ENCODE peak calls at places on chromosomes 4 and X, in seven cellular contexts. Y is PC-3, R is hepatocyte, D is astrocyte, I is endothelial cell of umbilical vein, L is A673, Z is HCT116. J is an unnamed sample.

GRCh38 chr4:65367306-65367705 is 303.0 kb downstream of the EPHA5 start:
- DNase-seq in Y (peak; percentile 44), R (no peak), D (peak; percentile 32), I (no peak), L (no peak), Z (no peak), J (no peak)

GRCh38 chr4:165612936-165613335 is 234.1 kb downstream of the CPE start:
- DNase-seq in Y (no peak), R (no peak), D (no peak), I (no peak), L (peak; percentile 86), Z (no peak), J (no peak)

GRCh38 chr4:141668200-141668599 is 31.8 kb downstream of the IL15 start:
- DNase-seq in Y (peak; percentile 32), R (no peak), D (peak; percentile 46), I (no peak), L (no peak), Z (no peak), J (no peak)

GRCh38 chrX:96182366-96182765 is 502.3 kb upstream of the DIAPH2 start:
- DNase-seq in Y (peak; percentile 69), R (peak; percentile 48), D (no peak), I (peak; percentile 55), L (peak; percentile 70), Z (no peak), J (peak; percentile 8)

GRCh38 chr4:128639586-128640270 is 169.8 kb upstream of the JADE1 start:
- DNase-seq in Y (no peak), R (no peak), D (peak; percentile 35), I (no peak), L (no peak), Z (no peak), J (no peak)

GRCh38 chrX:48961585-48962091 is 4.2 kb upstream of the OTUD5 start:
- DNase-seq in Y (no peak), R (peak; percentile 63), D (no peak), I (peak; percentile 24), L (no peak), Z (no peak), J (no peak)

GRCh38 chr4:3317011-3317655 is 24.3 kb downstream of the RGS12 start:
- DNase-seq in Y (no peak), R (no peak), D (no peak), I (no peak), L (no peak), Z (no peak), J (no peak)

GRCh38 chr4:86184216-86184915 is 175.5 kb downstream of the MAPK10 start:
- DNase-seq in Y (no peak), R (no peak), D (peak; percentile 36), I (no peak), L (no peak), Z (no peak), J (no peak)

GRCh38 chr4:174828845-174829701 is at the start of gene GLRA3:
- DNase-seq in Y (peak; percentile 6), R (peak; percentile 84), D (peak; percentile 27), I (no peak), L (peak; percentile 69), Z (no peak), J (peak; percentile 17)

GRCh38 chr4:129821963-129822362 is 726.0 kb downstream of the C4orf33 start:
- DNase-seq in Y (no peak), R (no peak), D (no peak), I (peak; percentile 44), L (no peak), Z (no peak), J (no peak)

GRCh38 chr4:69713593-69713992 is 46.8 kb downstream of the SULT1B1 start:
- DNase-seq in Y (no peak), R (peak; percentile 18), D (no peak), I (no peak), L (no peak), Z (no peak), J (peak; percentile 52)

GRCh38 chrX:132266583-132267355 is 47.5 kb upstream of the RAP2C start:
- DNase-seq in Y (no peak), R (peak; percentile 22), D (peak; percentile 52), I (no peak), L (no peak), Z (no peak), J (peak; percentile 17)

GRCh38 chr4:42643685-42644084 is 13.2 kb downstream of the ATP8A1 start:
- DNase-seq in Y (no peak), R (no peak), D (no peak), I (no peak), L (no peak), Z (no peak), J (no peak)

GRCh38 chr4:48725414-48725813 is 54.7 kb downstream of the FRYL start:
- DNase-seq in Y (no peak), R (no peak), D (no peak), I (no peak), L (no peak), Z (no peak), J (no peak)

GRCh38 chr4:48718818-48719465 is 61.1 kb downstream of the FRYL start:
- DNase-seq in Y (no peak), R (no peak), D (no peak), I (no peak), L (no peak), Z (no peak), J (no peak)

GRCh38 chr4:48727666-48728459 is 52.2 kb downstream of the FRYL start:
- DNase-seq in Y (no peak), R (no peak), D (no peak), I (no peak), L (no peak), Z (no peak), J (no peak)

GRCh38 chr4:48720459-48720858 is 59.6 kb downstream of the FRYL start:
- DNase-seq in Y (no peak), R (no peak), D (no peak), I (no peak), L (no peak), Z (no peak), J (no peak)

GRCh38 chr4:48722509-48723446 is 57.3 kb downstream of the FRYL start:
- DNase-seq in Y (no peak), R (no peak), D (peak; percentile 72), I (peak; percentile 83), L (no peak), Z (no peak), J (no peak)
- H3K27ac ChIP-seq in Y (no peak overlapping the region), R (no peak overlapping the region), D (no peak overlapping the region), I (peak overlapping the region; percentile 71), L (no peak overlapping the region), Z (no peak overlapping the region), J (no peak overlapping the region)

DNA sequence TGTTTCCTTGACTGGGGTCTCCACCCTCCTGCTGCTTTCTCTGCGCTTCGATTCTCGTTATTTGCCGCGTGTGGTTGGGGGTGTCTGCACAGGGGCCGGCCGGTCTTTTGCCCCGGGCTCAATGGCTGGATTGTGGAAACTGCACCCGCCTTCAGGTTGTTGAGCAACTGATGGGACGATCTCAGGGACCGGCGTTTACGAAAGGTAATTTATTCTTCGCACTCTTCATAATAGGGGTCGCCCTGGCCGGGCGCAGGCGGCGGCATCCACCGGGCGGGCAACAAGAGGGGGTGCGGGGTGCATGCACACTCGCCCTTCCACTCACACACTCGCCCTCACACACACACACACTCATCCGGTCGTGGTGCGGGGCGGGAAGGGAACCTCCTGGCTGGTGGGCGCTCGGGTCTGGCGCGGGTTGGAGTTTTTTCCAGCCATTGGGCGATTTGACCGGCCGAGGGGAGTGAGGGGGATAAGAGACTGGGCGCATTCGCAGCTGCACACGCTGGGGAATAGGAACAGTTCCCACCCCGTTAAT is 1.5 kb downstream of the ADGRL3 start:
- DNase-seq in Y (no peak), R (peak; percentile 20), D (no peak), I (no peak), L (no peak), Z (no peak), J (peak; percentile 32)
- TF ChIP-seq EZH2 in Y (no peak), R (peak; percentile 61), D (no peak), I (peak; percentile 12), L (no peak), Z (no peak), J (peak; percentile 48)

GRCh38 chrX:1493877-1494510 is 41.3 kb upstream of the ASMTL start:
- DNase-seq in Y (no peak), R (no peak), D (no peak), I (no peak), L (no peak), Z (no peak), J (no peak)

GRCh38 chrX:1491851-1492349 is 39.2 kb upstream of the ASMTL start:
- DNase-seq in Y (peak; percentile 22), R (no peak), D (no peak), I (no peak), L (peak; percentile 72), Z (peak; percentile 66), J (no peak)

GRCh38 chrX:1493317-1493856 is 40.7 kb upstream of the ASMTL start:
- DNase-seq in Y (no peak), R (no peak), D (no peak), I (no peak), L (no peak), Z (no peak), J (no peak)

GRCh38 chrX:1492421-1493012 is 39.8 kb upstream of the ASMTL start:
- DNase-seq in Y (no peak), R (no peak), D (no peak), I (no peak), L (peak; percentile 11), Z (no peak), J (no peak)

DNA sequence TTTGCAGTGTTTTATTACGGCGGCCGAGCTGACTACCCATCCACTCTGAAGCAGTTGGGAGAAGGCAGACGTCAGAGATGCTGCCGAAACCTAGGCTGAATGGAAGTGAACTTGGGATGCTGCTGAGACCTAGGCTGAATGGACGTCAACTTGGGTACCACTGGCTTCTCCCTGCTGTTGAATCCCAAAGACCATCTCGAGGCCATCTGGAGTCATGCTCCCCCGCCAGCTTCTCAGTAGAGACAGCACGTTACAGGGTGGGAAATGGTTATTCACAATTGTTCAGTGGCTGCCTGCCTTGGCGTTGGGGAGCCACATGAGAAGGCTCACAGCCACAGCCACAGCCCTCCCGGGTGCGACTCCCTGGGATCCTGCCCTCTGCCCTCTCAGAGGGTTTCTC is 40.9 kb downstream of the P2RY8 start:
- DNase-seq in Y (no peak), R (no peak), D (no peak), I (no peak), L (no peak), Z (no peak), J (no peak)
- H3K4me1 ChIP-seq in Y (no peaks in the 10 kb centered on the region), R (no peaks in the 10 kb centered on the region), D (no peaks in the 10 kb centered on the region), I (no peaks in the 10 kb centered on the region), L (no peaks in the 10 kb centered on the region), Z (no peaks in the 10 kb centered on the region), J (no peaks in the 10 kb centered on the region)

DNA sequence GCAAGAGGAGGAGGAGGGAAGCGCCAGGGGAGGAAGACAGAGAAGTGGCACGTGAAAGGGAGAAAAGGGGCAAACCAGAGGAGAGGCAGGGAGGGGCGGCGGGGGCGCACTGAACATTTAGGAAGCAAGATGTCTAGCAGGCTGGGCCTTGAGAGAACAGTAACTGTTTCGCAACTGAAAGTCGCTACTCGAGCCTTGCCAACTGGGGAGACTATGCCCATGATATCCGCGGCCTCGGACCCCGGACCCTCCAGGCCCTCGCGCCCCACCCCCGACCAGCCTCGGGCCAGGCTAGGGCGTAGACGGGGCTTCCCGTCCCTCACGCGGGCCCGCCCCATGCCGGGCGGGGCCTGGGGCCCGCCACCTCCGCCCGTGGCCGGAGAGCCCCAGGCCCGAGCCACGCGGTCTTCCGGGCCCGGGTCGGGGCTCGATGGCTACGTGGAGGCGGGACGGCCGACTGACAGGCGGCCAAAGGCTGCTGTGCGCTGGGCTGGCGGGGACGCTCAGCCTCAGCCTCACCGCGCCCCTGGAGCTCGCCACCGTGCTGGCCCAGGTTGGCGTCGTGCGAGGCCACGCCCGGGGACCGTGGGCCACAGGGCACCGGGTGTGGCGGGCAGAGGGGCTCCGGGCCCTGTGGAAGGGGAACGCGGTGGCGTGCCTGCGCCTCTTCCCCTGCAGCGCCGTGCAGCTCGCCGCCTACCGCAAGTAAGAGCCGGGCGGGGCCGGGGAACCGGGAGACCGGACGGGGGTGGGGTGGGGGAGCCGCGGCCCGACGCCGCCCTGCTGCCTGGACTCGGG is at the start of gene SLC25A43:
- DNase-seq in Y (peak; percentile 45), R (peak; percentile 52), D (no peak), I (peak; percentile 31), L (no peak), Z (no peak), J (peak; percentile 11)
- H3K27ac ChIP-seq in Y (peak within 1 kb of the TSS; percentile 52), R (peak within 1 kb of the TSS; percentile 89), D (no peak within 1 kb of the TSS), I (no peak within 1 kb of the TSS), L (no peak within 1 kb of the TSS), Z (peak within 1 kb of the TSS; percentile 72), J (peak within 1 kb of the TSS; percentile 33)